ENCODE peak calls at places on chromosomes 3 and 15, in six cellular contexts. One of them, this sample, is unnamed.
A peak's percentile ranks its signal among the peaks of the same experiment; 100 is the strongest.

GRCh38 chr15:99450896-99451358 is 114.9 kb upstream of the MEF2A start:
- DNase-seq in SK-N-DZ: peak; percentile 36
- DNase-seq in stimulated activated CD8-positive, alpha-beta memory T cell treated with anti-CD3 and anti-CD28 coated beads, Interleukin-4, amount 100 ng/mL, for 24 hours: peak; percentile 47
- DNase-seq in germinal center: no peak
- DNase-seq in hypothalamus: no peak
- DNase-seq in suprapubic skin: no peak
- DNase-seq in this sample: peak; percentile 78

GRCh38 chr15:39623550-39623931 is 42.7 kb downstream of the THBS1 start:
- DNase-seq in SK-N-DZ: no peak
- DNase-seq in stimulated activated CD8-positive, alpha-beta memory T cell treated with anti-CD3 and anti-CD28 coated beads, Interleukin-4, amount 100 ng/mL, for 24 hours: no peak
- DNase-seq in germinal center: no peak
- DNase-seq in hypothalamus: no peak
- DNase-seq in suprapubic skin: no peak
- DNase-seq in this sample: no peak

GRCh38 chr15:36691596-36691995 is 112.2 kb downstream of the CDIN1 start:
- DNase-seq in SK-N-DZ: peak; percentile 78
- DNase-seq in stimulated activated CD8-positive, alpha-beta memory T cell treated with anti-CD3 and anti-CD28 coated beads, Interleukin-4, amount 100 ng/mL, for 24 hours: no peak
- DNase-seq in germinal center: no peak
- DNase-seq in hypothalamus: no peak
- DNase-seq in suprapubic skin: no peak
- DNase-seq in this sample: no peak

GRCh38 chr3:50552058-50552435 is 15.5 kb downstream of the C3orf18 start:
- DNase-seq in SK-N-DZ: no peak
- DNase-seq in stimulated activated CD8-positive, alpha-beta memory T cell treated with anti-CD3 and anti-CD28 coated beads, Interleukin-4, amount 100 ng/mL, for 24 hours: no peak
- DNase-seq in germinal center: no peak
- DNase-seq in hypothalamus: no peak
- DNase-seq in suprapubic skin: no peak
- DNase-seq in this sample: no peak

GRCh38 chr3:197236362-197236761 is 62.0 kb downstream of the DLG1 start:
- DNase-seq in SK-N-DZ: no peak
- DNase-seq in stimulated activated CD8-positive, alpha-beta memory T cell treated with anti-CD3 and anti-CD28 coated beads, Interleukin-4, amount 100 ng/mL, for 24 hours: no peak
- DNase-seq in germinal center: no peak
- DNase-seq in hypothalamus: no peak
- DNase-seq in suprapubic skin: no peak
- DNase-seq in this sample: no peak

GRCh38 chr3:121995190-121996137 is 26.6 kb downstream of the ILDR1 start:
- DNase-seq in SK-N-DZ: peak; percentile 27
- DNase-seq in stimulated activated CD8-positive, alpha-beta memory T cell treated with anti-CD3 and anti-CD28 coated beads, Interleukin-4, amount 100 ng/mL, for 24 hours: no peak
- DNase-seq in germinal center: peak; percentile 68
- DNase-seq in hypothalamus: no peak
- DNase-seq in suprapubic skin: no peak
- DNase-seq in this sample: no peak

GRCh38 chr3:129525341-129525968 is 3.0 kb upstream of the RHO start:
- DNase-seq in SK-N-DZ: no peak
- DNase-seq in stimulated activated CD8-positive, alpha-beta memory T cell treated with anti-CD3 and anti-CD28 coated beads, Interleukin-4, amount 100 ng/mL, for 24 hours: no peak
- DNase-seq in germinal center: no peak
- DNase-seq in hypothalamus: no peak
- DNase-seq in suprapubic skin: no peak
- DNase-seq in this sample: no peak

GRCh38 chr15:77461486-77461885 is 40.8 kb downstream of the HMG20A start:
- DNase-seq in SK-N-DZ: no peak
- DNase-seq in stimulated activated CD8-positive, alpha-beta memory T cell treated with anti-CD3 and anti-CD28 coated beads, Interleukin-4, amount 100 ng/mL, for 24 hours: no peak
- DNase-seq in germinal center: no peak
- DNase-seq in hypothalamus: no peak
- DNase-seq in suprapubic skin: no peak
- DNase-seq in this sample: no peak

GRCh38 chr15:68303560-68304436 is 26.3 kb downstream of the FEM1B start:
- DNase-seq in SK-N-DZ: no peak
- DNase-seq in stimulated activated CD8-positive, alpha-beta memory T cell treated with anti-CD3 and anti-CD28 coated beads, Interleukin-4, amount 100 ng/mL, for 24 hours: no peak
- DNase-seq in germinal center: no peak
- DNase-seq in hypothalamus: no peak
- DNase-seq in suprapubic skin: no peak
- DNase-seq in this sample: peak; percentile 71